ENCODE peak calls at places on chromosomes 1 and 21, in six cellular contexts. V is GM10248, E is NCI-H187 treated with DMSO at 0.1 percent for 48 hours, T is activated T-cell treated with anti-CD3 and anti-CD28 coated beads for 1 hour, Y is cardiac muscle cell, M is T-helper 9 cell. Q is an unnamed sample.

GRCh38 chr1:91883470-91883869 is 2.5 kb downstream of the TGFBR3 start:
- DNase-seq in E (no peak), Y (peak; percentile 61), V (peak; percentile 48), M (no peak), T (no peak), Q (no peak)

GRCh38 chr1:218408942-218409341 is 63.8 kb downstream of the TGFB2 start:
- DNase-seq in E (no peak), M (no peak), V (no peak), T (no peak), Y (peak; percentile 23), Q (no peak)

GRCh38 chr1:164704954-164705353 is 146.0 kb downstream of the PBX1 start:
- DNase-seq in V (no peak), M (no peak), T (no peak), Y (peak; percentile 35), E (no peak), Q (no peak)

GRCh38 chr1:164659621-164660414 is 100.8 kb downstream of the PBX1 start:
- DNase-seq in T (no peak), Y (no peak), V (no peak), E (no peak), M (no peak), Q (peak; percentile 51)

GRCh38 chr1:22416555-22417454 is 34.8 kb upstream of the ZBTB40 start:
- DNase-seq in E (peak; percentile 17), T (peak; percentile 63), V (peak; percentile 80), Y (peak; percentile 81), M (peak; percentile 62), Q (peak; percentile 88)

GRCh38 chr1:114010433-114011184 is 31.3 kb downstream of the OLFML3 start:
- DNase-seq in T (no peak), V (no peak), M (no peak), Y (no peak), E (no peak), Q (no peak)

GRCh38 chr1:21567241-21568005 is 58.2 kb downstream of the ALPL start:
- DNase-seq in T (no peak), E (no peak), Y (peak; percentile 72), V (no peak), M (no peak), Q (no peak)

GRCh38 chr1:202599669-202600431 is 110.4 kb downstream of the SYT2 start:
- DNase-seq in T (no peak), Y (peak; percentile 90), M (no peak), E (no peak), V (peak; percentile 85), Q (peak; percentile 84)

GRCh38 chr1:1200876-1201810 is 5.2 kb downstream of the TNFRSF18 start:
- DNase-seq in E (no peak), Y (peak; percentile 59), T (peak; percentile 79), V (peak; percentile 87), M (peak; percentile 85), Q (peak; percentile 45)

GRCh38 chr1:58884706-58885661 is 101.1 kb upstream of the JUN start:
- DNase-seq in V (no peak), M (no peak), Y (no peak), T (no peak), E (no peak), Q (no peak)

GRCh38 chr1:112371770-112372169 is 24.2 kb upstream of the CTTNBP2NL start:
- DNase-seq in T (no peak), Y (peak; percentile 55), E (no peak), M (no peak), V (no peak), Q (no peak)

GRCh38 chr1:165871311-165872067 is 44.1 kb downstream of the UCK2 start:
- DNase-seq in E (no peak), T (peak; percentile 2), Y (peak; percentile 65), V (peak; percentile 45), M (peak; percentile 11), Q (peak; percentile 72)

GRCh38 chr21:26842300-26842699 is 2.9 kb downstream of the ADAMTS1 start:
- DNase-seq in V (no peak), E (no peak), T (no peak), M (no peak), Y (peak; percentile 64), Q (no peak)

GRCh38 chr1:54989968-54990810 is 8.5 kb upstream of the BSND start:
- DNase-seq in V (no peak), E (no peak), T (no peak), M (no peak), Y (peak; percentile 63), Q (no peak)

GRCh38 chr21:35641271-35642016 is 418.9 kb downstream of the SETD4 start:
- DNase-seq in M (no peak), V (no peak), T (no peak), Y (no peak), E (no peak), Q (no peak)